ENCODE peak calls at places on chromosome 7, in six cellular contexts. E, V, O, K, S and T are unnamed samples.

GRCh38 chr7:102439963-102440795 is 6.8 kb downstream of the ORAI2 start:
- DNase-seq in K (peak; percentile 33), V (no peak), O (peak; percentile 86), E (peak; percentile 75), S (no peak), T (no peak)

GRCh38 chr7:27434729-27435400 is 192.3 kb downstream of the EVX1 start:
- DNase-seq in V (no peak), E (no peak), K (no peak), O (no peak), S (no peak), T (no peak)

GRCh38 chr7:21941570-21942224 is 4.0 kb downstream of the CDCA7L start:
- DNase-seq in O (peak; percentile 74), S (no peak), E (no peak), V (no peak), K (no peak), T (no peak)

GRCh38 chr7:36937754-36938551 is 213.7 kb upstream of the AOAH start:
- DNase-seq in O (no peak), S (no peak), E (no peak), K (no peak), V (no peak), T (no peak)

GRCh38 chr7:25069900-25070443 is 55.1 kb downstream of the CYCS start:
- DNase-seq in O (peak; percentile 76), E (peak; percentile 32), S (peak; percentile 61), K (peak; percentile 43), V (peak; percentile 64), T (no peak)

GRCh38 chr7:26688936-26689506 is 175.4 kb downstream of the SKAP2 start:
- DNase-seq in S (no peak), O (no peak), K (no peak), V (no peak), E (no peak), T (no peak)

GRCh38 chr7:138317044-138317596 is 142.9 kb upstream of the TRIM24 start:
- DNase-seq in V (no peak), K (no peak), E (no peak), O (no peak), S (no peak), T (no peak)

GRCh38 chr7:74371381-74372059 is 82.2 kb upstream of the GTF2IRD1 start:
- DNase-seq in V (no peak), E (no peak), K (no peak), S (peak; percentile 56), O (peak; percentile 49), T (no peak)

GRCh38 chr7:149874644-149875028 is 867 bp downstream of the ATP6V0E2 start:
- DNase-seq in O (no peak), K (no peak), E (no peak), S (no peak), V (no peak), T (no peak)

GRCh38 chr7:142308918-142309317 is 51.1 kb upstream of the PRSS58 start:
- DNase-seq in O (no peak), E (no peak), S (no peak), K (no peak), V (no peak), T (no peak)

GRCh38 chr7:85186083-85186520 is 754 bp downstream of the SEMA3D start:
- DNase-seq in S (peak; percentile 62), O (no peak), K (no peak), V (no peak), E (peak; percentile 33), T (peak; percentile 67)